ENCODE peak calls at places on chromosome 10, in eight cellular contexts. One of them, this sample, is unnamed.

GRCh38 chr10:104337527-104337984 is 709 bp downstream of the ITPRIP start:
- DNase-seq in endothelial cell: peak
- DNase-seq in H1: no peak
- DNase-seq in hepatocyte: no peak
- DNase-seq in GM10248: peak
- DNase-seq in uterus: no peak
- DNase-seq in nephron progenitor cell: no peak
- DNase-seq in progenitor cell of endocrine pancreas: peak
- DNase-seq in this sample: no peak

GRCh38 chr10:91694170-91694794 is 61.4 kb upstream of the PPP1R3C start:
- DNase-seq in endothelial cell: peak
- DNase-seq in H1: no peak
- DNase-seq in hepatocyte: peak
- DNase-seq in GM10248: peak
- DNase-seq in uterus: no peak
- DNase-seq in nephron progenitor cell: peak
- DNase-seq in progenitor cell of endocrine pancreas: no peak
- DNase-seq in this sample: no peak

GRCh38 chr10:95426482-95426881 is 134.7 kb downstream of the SORBS1 start:
- DNase-seq in endothelial cell: no peak
- DNase-seq in H1: no peak
- DNase-seq in hepatocyte: no peak
- DNase-seq in GM10248: no peak
- DNase-seq in uterus: no peak
- DNase-seq in nephron progenitor cell: no peak
- DNase-seq in progenitor cell of endocrine pancreas: no peak
- DNase-seq in this sample: no peak

GRCh38 chr10:106515206-106515790 is 649.2 kb downstream of the SORCS1 start:
- DNase-seq in endothelial cell: no peak
- DNase-seq in H1: no peak
- DNase-seq in hepatocyte: no peak
- DNase-seq in GM10248: no peak
- DNase-seq in uterus: no peak
- DNase-seq in nephron progenitor cell: no peak
- DNase-seq in progenitor cell of endocrine pancreas: no peak
- DNase-seq in this sample: no peak

GRCh38 chr10:21494221-21495001 is 31.1 kb downstream of the SKIDA1 start:
- DNase-seq in endothelial cell: peak
- DNase-seq in H1: no peak
- DNase-seq in hepatocyte: peak
- DNase-seq in GM10248: peak
- DNase-seq in uterus: no peak
- DNase-seq in nephron progenitor cell: peak
- DNase-seq in progenitor cell of endocrine pancreas: no peak
- DNase-seq in this sample: peak

GRCh38 chr10:49831352-49832040 is 69.4 kb upstream of the OGDHL start:
- DNase-seq in endothelial cell: peak
- DNase-seq in H1: peak
- DNase-seq in hepatocyte: no peak
- DNase-seq in GM10248: no peak
- DNase-seq in uterus: no peak
- DNase-seq in nephron progenitor cell: peak
- DNase-seq in progenitor cell of endocrine pancreas: no peak
- DNase-seq in this sample: no peak

GRCh38 chr10:63414481-63415260 is 51.1 kb downstream of the JMJD1C start:
- DNase-seq in endothelial cell: no peak
- DNase-seq in H1: no peak
- DNase-seq in hepatocyte: peak
- DNase-seq in GM10248: no peak
- DNase-seq in uterus: no peak
- DNase-seq in nephron progenitor cell: no peak
- DNase-seq in progenitor cell of endocrine pancreas: no peak
- DNase-seq in this sample: no peak

GRCh38 chr10:77648472-77648871 is 10.9 kb upstream of the KCNMA1 start:
- DNase-seq in endothelial cell: no peak
- DNase-seq in H1: no peak
- DNase-seq in hepatocyte: peak
- DNase-seq in GM10248: no peak
- DNase-seq in uterus: no peak
- DNase-seq in nephron progenitor cell: no peak
- DNase-seq in progenitor cell of endocrine pancreas: no peak
- DNase-seq in this sample: no peak

GRCh38 chr10:34565934-34566333 is 249.2 kb downstream of the PARD3 start:
- DNase-seq in endothelial cell: no peak
- DNase-seq in H1: no peak
- DNase-seq in hepatocyte: no peak
- DNase-seq in GM10248: no peak
- DNase-seq in uterus: no peak
- DNase-seq in nephron progenitor cell: no peak
- DNase-seq in progenitor cell of endocrine pancreas: no peak
- DNase-seq in this sample: no peak

GRCh38 chr10:30215131-30215530 is 133.9 kb downstream of the MTPAP start:
- DNase-seq in endothelial cell: no peak
- DNase-seq in H1: no peak
- DNase-seq in hepatocyte: no peak
- DNase-seq in GM10248: no peak
- DNase-seq in uterus: no peak
- DNase-seq in nephron progenitor cell: no peak
- DNase-seq in progenitor cell of endocrine pancreas: no peak
- DNase-seq in this sample: no peak

GRCh38 chr10:122144199-122144598 is 126.9 kb upstream of the BTBD16 start:
- DNase-seq in endothelial cell: no peak
- DNase-seq in H1: no peak
- DNase-seq in hepatocyte: no peak
- DNase-seq in GM10248: no peak
- DNase-seq in uterus: no peak
- DNase-seq in nephron progenitor cell: no peak
- DNase-seq in progenitor cell of endocrine pancreas: no peak
- DNase-seq in this sample: no peak

GRCh38 chr10:132908621-132909295 is 33.6 kb downstream of the CFAP46 start:
- DNase-seq in endothelial cell: no peak
- DNase-seq in H1: no peak
- DNase-seq in hepatocyte: no peak
- DNase-seq in GM10248: no peak
- DNase-seq in uterus: no peak
- DNase-seq in nephron progenitor cell: no peak
- DNase-seq in progenitor cell of endocrine pancreas: no peak
- DNase-seq in this sample: peak

GRCh38 chr10:127492607-127493250 is 56.4 kb upstream of the NPS start:
- DNase-seq in endothelial cell: peak
- DNase-seq in H1: peak
- DNase-seq in hepatocyte: no peak
- DNase-seq in GM10248: no peak
- DNase-seq in uterus: no peak
- DNase-seq in nephron progenitor cell: no peak
- DNase-seq in progenitor cell of endocrine pancreas: no peak
- DNase-seq in this sample: no peak

GRCh38 chr10:12042409-12042796 is 206 bp downstream of the UPF2 start:
- DNase-seq in endothelial cell: peak
- DNase-seq in H1: no peak
- DNase-seq in hepatocyte: peak
- DNase-seq in GM10248: peak
- DNase-seq in uterus: no peak
- DNase-seq in nephron progenitor cell: peak
- DNase-seq in progenitor cell of endocrine pancreas: peak
- DNase-seq in this sample: peak

GRCh38 chr10:102402512-102402896 is 7.0 kb downstream of the NFKB2 start:
- DNase-seq in endothelial cell: no peak
- DNase-seq in H1: no peak
- DNase-seq in hepatocyte: no peak
- DNase-seq in GM10248: no peak
- DNase-seq in uterus: no peak
- DNase-seq in nephron progenitor cell: no peak
- DNase-seq in progenitor cell of endocrine pancreas: no peak
- DNase-seq in this sample: no peak

GRCh38 chr10:94115725-94116124 is 122.0 kb downstream of the PLCE1 start:
- DNase-seq in endothelial cell: no peak
- DNase-seq in H1: no peak
- DNase-seq in hepatocyte: no peak
- DNase-seq in GM10248: no peak
- DNase-seq in uterus: no peak
- DNase-seq in nephron progenitor cell: no peak
- DNase-seq in progenitor cell of endocrine pancreas: no peak
- DNase-seq in this sample: no peak

GRCh38 chr10:133454204-133454893 is 604 bp downstream of the SCART1 start:
- DNase-seq in endothelial cell: no peak
- DNase-seq in H1: no peak
- DNase-seq in hepatocyte: no peak
- DNase-seq in GM10248: no peak
- DNase-seq in uterus: peak
- DNase-seq in nephron progenitor cell: no peak
- DNase-seq in progenitor cell of endocrine pancreas: no peak
- DNase-seq in this sample: no peak

GRCh38 chr10:99531026-99531695 is 1.6 kb upstream of the NKX2-3 start:
- DNase-seq in endothelial cell: no peak
- DNase-seq in H1: no peak
- DNase-seq in hepatocyte: no peak
- DNase-seq in GM10248: peak
- DNase-seq in uterus: no peak
- DNase-seq in nephron progenitor cell: no peak
- DNase-seq in progenitor cell of endocrine pancreas: no peak
- DNase-seq in this sample: no peak

GRCh38 chr10:77782328-77783061 is 144.1 kb downstream of the DLG5 start:
- DNase-seq in endothelial cell: no peak
- DNase-seq in H1: no peak
- DNase-seq in hepatocyte: no peak
- DNase-seq in GM10248: no peak
- DNase-seq in uterus: no peak
- DNase-seq in nephron progenitor cell: no peak
- DNase-seq in progenitor cell of endocrine pancreas: no peak
- DNase-seq in this sample: no peak

GRCh38 chr10:62056660-62057059 is 155.2 kb downstream of the ARID5B start:
- DNase-seq in endothelial cell: no peak
- DNase-seq in H1: no peak
- DNase-seq in hepatocyte: no peak
- DNase-seq in GM10248: no peak
- DNase-seq in uterus: no peak
- DNase-seq in nephron progenitor cell: no peak
- DNase-seq in progenitor cell of endocrine pancreas: no peak
- DNase-seq in this sample: no peak

GRCh38 chr10:61541960-61542359 is 88.8 kb upstream of the TMEM26 start:
- DNase-seq in endothelial cell: no peak
- DNase-seq in H1: no peak
- DNase-seq in hepatocyte: no peak
- DNase-seq in GM10248: no peak
- DNase-seq in uterus: no peak
- DNase-seq in nephron progenitor cell: no peak
- DNase-seq in progenitor cell of endocrine pancreas: no peak
- DNase-seq in this sample: no peak

GRCh38 chr10:75818552-75818951 is 387.1 kb downstream of the LRMDA start:
- DNase-seq in endothelial cell: no peak
- DNase-seq in H1: no peak
- DNase-seq in hepatocyte: peak
- DNase-seq in GM10248: no peak
- DNase-seq in uterus: no peak
- DNase-seq in nephron progenitor cell: no peak
- DNase-seq in progenitor cell of endocrine pancreas: no peak
- DNase-seq in this sample: no peak

GRCh38 chr10:4234661-4235060 is 449.7 kb upstream of the KLF6 start:
- DNase-seq in endothelial cell: no peak
- DNase-seq in H1: no peak
- DNase-seq in hepatocyte: no peak
- DNase-seq in GM10248: no peak
- DNase-seq in uterus: no peak
- DNase-seq in nephron progenitor cell: no peak
- DNase-seq in progenitor cell of endocrine pancreas: no peak
- DNase-seq in this sample: no peak

GRCh38 chr10:124214610-124215009 is 121.2 kb upstream of the CHST15 start:
- DNase-seq in endothelial cell: no peak
- DNase-seq in H1: no peak
- DNase-seq in hepatocyte: no peak
- DNase-seq in GM10248: no peak
- DNase-seq in uterus: no peak
- DNase-seq in nephron progenitor cell: no peak
- DNase-seq in progenitor cell of endocrine pancreas: no peak
- DNase-seq in this sample: no peak
- TF ChIP-seq CTCF in endothelial cell: no peak
- TF ChIP-seq CTCF in H1: no peak
- TF ChIP-seq CTCF in hepatocyte: no peak
- TF ChIP-seq CTCF in GM10248: no peak
- TF ChIP-seq CTCF in uterus: no peak
- TF ChIP-seq CTCF in nephron progenitor cell: no peak
- TF ChIP-seq CTCF in progenitor cell of endocrine pancreas: no peak
- TF ChIP-seq CTCF in this sample: no peak

GRCh38 chr10:117346574-117346973 is 28.7 kb downstream of the PDZD8 start:
- DNase-seq in endothelial cell: no peak
- DNase-seq in H1: peak
- DNase-seq in hepatocyte: no peak
- DNase-seq in GM10248: no peak
- DNase-seq in uterus: no peak
- DNase-seq in nephron progenitor cell: no peak
- DNase-seq in progenitor cell of endocrine pancreas: no peak
- DNase-seq in this sample: no peak
- TF ChIP-seq CTCF in endothelial cell: no peak
- TF ChIP-seq CTCF in H1: no peak
- TF ChIP-seq CTCF in hepatocyte: no peak
- TF ChIP-seq CTCF in GM10248: no peak
- TF ChIP-seq CTCF in uterus: no peak
- TF ChIP-seq CTCF in nephron progenitor cell: no peak
- TF ChIP-seq CTCF in progenitor cell of endocrine pancreas: no peak
- TF ChIP-seq CTCF in this sample: no peak

DNA sequence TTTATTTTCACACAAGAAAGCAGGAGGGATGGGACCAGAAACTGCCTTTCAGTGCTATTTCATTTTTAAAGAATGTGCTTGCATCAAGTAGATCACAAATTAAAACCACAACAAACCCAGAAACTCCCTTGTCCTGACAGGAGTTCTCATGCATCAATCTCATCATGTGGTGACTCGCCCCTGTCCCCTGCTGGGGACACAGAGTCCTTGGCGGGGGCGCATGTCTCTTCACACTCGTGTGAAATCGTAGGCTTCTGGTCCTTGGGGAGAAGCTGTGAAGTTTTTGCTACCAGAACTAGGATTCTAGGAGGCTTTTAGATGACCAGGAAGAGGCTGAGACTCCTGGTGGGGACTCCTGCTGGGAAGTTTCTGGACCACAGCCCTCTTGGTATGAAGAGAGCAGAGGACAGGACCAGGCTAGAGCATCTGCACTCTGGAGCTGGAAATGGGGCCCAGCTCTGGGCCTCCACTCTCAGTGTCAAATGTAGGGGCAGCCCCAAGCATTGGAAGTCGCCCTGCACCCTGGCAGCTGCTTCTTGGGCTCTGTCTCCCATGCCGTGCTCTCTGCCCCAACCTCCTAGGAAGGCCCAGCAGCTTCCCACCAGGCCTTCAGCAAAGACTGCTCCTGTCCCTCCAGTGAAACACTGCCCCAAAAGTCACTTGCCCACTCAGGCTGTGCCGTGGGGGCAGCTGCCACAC is 9.8 kb upstream of the OPN4 start:
- DNase-seq in endothelial cell: no peak
- DNase-seq in H1: no peak
- DNase-seq in hepatocyte: no peak
- DNase-seq in GM10248: peak
- DNase-seq in uterus: no peak
- DNase-seq in nephron progenitor cell: no peak
- DNase-seq in progenitor cell of endocrine pancreas: no peak
- DNase-seq in this sample: peak
- TF ChIP-seq CTCF in endothelial cell: no peak
- TF ChIP-seq CTCF in H1: peak
- TF ChIP-seq CTCF in hepatocyte: peak
- TF ChIP-seq CTCF in GM10248: peak
- TF ChIP-seq CTCF in uterus: peak
- TF ChIP-seq CTCF in nephron progenitor cell: no peak
- TF ChIP-seq CTCF in progenitor cell of endocrine pancreas: peak
- TF ChIP-seq CTCF in this sample: no peak

GRCh38 chr10:27072436-27073114 is 27.7 kb downstream of the ANKRD26 start:
- DNase-seq in endothelial cell: peak
- DNase-seq in H1: peak
- DNase-seq in hepatocyte: no peak
- DNase-seq in GM10248: no peak
- DNase-seq in uterus: no peak
- DNase-seq in nephron progenitor cell: no peak
- DNase-seq in progenitor cell of endocrine pancreas: no peak
- DNase-seq in this sample: no peak
- TF ChIP-seq CTCF in endothelial cell: peak
- TF ChIP-seq CTCF in H1: peak
- TF ChIP-seq CTCF in hepatocyte: no peak
- TF ChIP-seq CTCF in GM10248: no peak
- TF ChIP-seq CTCF in uterus: no peak
- TF ChIP-seq CTCF in nephron progenitor cell: no peak
- TF ChIP-seq CTCF in progenitor cell of endocrine pancreas: peak
- TF ChIP-seq CTCF in this sample: no peak